ENCODE peak calls at places on chromosome 22, in ten cellular contexts. One of them, this sample, is unnamed.
A peak's percentile ranks its signal among the peaks of the same experiment; 100 is the strongest.

GRCh38 chr22:21589415-21589814 is 21.9 kb downstream of the UBE2L3 start:
- DNase-seq in activated naive CD4-positive, alpha-beta T cell treated with anti-CD3 and anti-CD28 coated beads, Interleukin-2, amount 10 ng/mL, durations not matched to agents 7 days and 5 days: no peak
- DNase-seq in fibroblast of lung: no peak
- DNase-seq in NCI-H1417: no peak
- DNase-seq in NCI-H748 treated with DMSO at 0.1 percent for 48 hours: no peak
- DNase-seq in RWPE2: no peak
- DNase-seq in AG08395: no peak
- DNase-seq in naive thymus-derived CD4-positive, alpha-beta T cell: no peak
- DNase-seq in NCI-H2081: no peak
- DNase-seq in cardiac muscle cell: no peak
- DNase-seq in this sample: no peak

GRCh38 chr22:40728731-40729189 is 49.5 kb downstream of the MCHR1 start:
- DNase-seq in activated naive CD4-positive, alpha-beta T cell treated with anti-CD3 and anti-CD28 coated beads, Interleukin-2, amount 10 ng/mL, durations not matched to agents 7 days and 5 days: peak; percentile 86
- DNase-seq in fibroblast of lung: peak; percentile 17
- DNase-seq in NCI-H1417: peak; percentile 88
- DNase-seq in NCI-H748 treated with DMSO at 0.1 percent for 48 hours: peak; percentile 22
- DNase-seq in RWPE2: no peak
- DNase-seq in AG08395: no peak
- DNase-seq in naive thymus-derived CD4-positive, alpha-beta T cell: peak; percentile 82
- DNase-seq in NCI-H2081: no peak
- DNase-seq in cardiac muscle cell: peak; percentile 79
- DNase-seq in this sample: no peak

GRCh38 chr22:36153756-36154155 is 6.8 kb downstream of the APOL3 start:
- DNase-seq in activated naive CD4-positive, alpha-beta T cell treated with anti-CD3 and anti-CD28 coated beads, Interleukin-2, amount 10 ng/mL, durations not matched to agents 7 days and 5 days: no peak
- DNase-seq in fibroblast of lung: no peak
- DNase-seq in NCI-H1417: no peak
- DNase-seq in NCI-H748 treated with DMSO at 0.1 percent for 48 hours: no peak
- DNase-seq in RWPE2: no peak
- DNase-seq in AG08395: no peak
- DNase-seq in naive thymus-derived CD4-positive, alpha-beta T cell: no peak
- DNase-seq in NCI-H2081: no peak
- DNase-seq in cardiac muscle cell: no peak
- DNase-seq in this sample: no peak

GRCh38 chr22:22871536-22872278 is 15.9 kb upstream of the IGLL5 start:
- DNase-seq in activated naive CD4-positive, alpha-beta T cell treated with anti-CD3 and anti-CD28 coated beads, Interleukin-2, amount 10 ng/mL, durations not matched to agents 7 days and 5 days: no peak
- DNase-seq in fibroblast of lung: no peak
- DNase-seq in NCI-H1417: no peak
- DNase-seq in NCI-H748 treated with DMSO at 0.1 percent for 48 hours: no peak
- DNase-seq in RWPE2: no peak
- DNase-seq in AG08395: no peak
- DNase-seq in naive thymus-derived CD4-positive, alpha-beta T cell: no peak
- DNase-seq in NCI-H2081: no peak
- DNase-seq in cardiac muscle cell: no peak
- DNase-seq in this sample: no peak

GRCh38 chr22:44842417-44842816 is 90.0 kb downstream of the ARHGAP8 start:
- DNase-seq in activated naive CD4-positive, alpha-beta T cell treated with anti-CD3 and anti-CD28 coated beads, Interleukin-2, amount 10 ng/mL, durations not matched to agents 7 days and 5 days: no peak
- DNase-seq in fibroblast of lung: no peak
- DNase-seq in NCI-H1417: no peak
- DNase-seq in NCI-H748 treated with DMSO at 0.1 percent for 48 hours: no peak
- DNase-seq in RWPE2: peak; percentile 27
- DNase-seq in AG08395: no peak
- DNase-seq in naive thymus-derived CD4-positive, alpha-beta T cell: no peak
- DNase-seq in NCI-H2081: no peak
- DNase-seq in cardiac muscle cell: no peak
- DNase-seq in this sample: no peak

GRCh38 chr22:39995346-39996252 is 845 bp downstream of the FAM83F start:
- DNase-seq in activated naive CD4-positive, alpha-beta T cell treated with anti-CD3 and anti-CD28 coated beads, Interleukin-2, amount 10 ng/mL, durations not matched to agents 7 days and 5 days: no peak
- DNase-seq in fibroblast of lung: no peak
- DNase-seq in NCI-H1417: no peak
- DNase-seq in NCI-H748 treated with DMSO at 0.1 percent for 48 hours: no peak
- DNase-seq in RWPE2: no peak
- DNase-seq in AG08395: no peak
- DNase-seq in naive thymus-derived CD4-positive, alpha-beta T cell: no peak
- DNase-seq in NCI-H2081: no peak
- DNase-seq in cardiac muscle cell: no peak
- DNase-seq in this sample: no peak

GRCh38 chr22:18000441-18001039 is 23.8 kb downstream of the MICAL3 start:
- DNase-seq in activated naive CD4-positive, alpha-beta T cell treated with anti-CD3 and anti-CD28 coated beads, Interleukin-2, amount 10 ng/mL, durations not matched to agents 7 days and 5 days: peak; percentile 30
- DNase-seq in fibroblast of lung: no peak
- DNase-seq in NCI-H1417: no peak
- DNase-seq in NCI-H748 treated with DMSO at 0.1 percent for 48 hours: no peak
- DNase-seq in RWPE2: no peak
- DNase-seq in AG08395: no peak
- DNase-seq in naive thymus-derived CD4-positive, alpha-beta T cell: peak; percentile 6
- DNase-seq in NCI-H2081: no peak
- DNase-seq in cardiac muscle cell: peak; percentile 46
- DNase-seq in this sample: no peak

GRCh38 chr22:46707827-46708570 is 30.1 kb downstream of the CERK start:
- DNase-seq in activated naive CD4-positive, alpha-beta T cell treated with anti-CD3 and anti-CD28 coated beads, Interleukin-2, amount 10 ng/mL, durations not matched to agents 7 days and 5 days: no peak
- DNase-seq in fibroblast of lung: no peak
- DNase-seq in NCI-H1417: no peak
- DNase-seq in NCI-H748 treated with DMSO at 0.1 percent for 48 hours: no peak
- DNase-seq in RWPE2: no peak
- DNase-seq in AG08395: no peak
- DNase-seq in naive thymus-derived CD4-positive, alpha-beta T cell: no peak
- DNase-seq in NCI-H2081: no peak
- DNase-seq in cardiac muscle cell: no peak
- DNase-seq in this sample: no peak

GRCh38 chr22:32066820-32067219 is 23.8 kb downstream of the SLC5A1 start:
- DNase-seq in activated naive CD4-positive, alpha-beta T cell treated with anti-CD3 and anti-CD28 coated beads, Interleukin-2, amount 10 ng/mL, durations not matched to agents 7 days and 5 days: no peak
- DNase-seq in fibroblast of lung: no peak
- DNase-seq in NCI-H1417: no peak
- DNase-seq in NCI-H748 treated with DMSO at 0.1 percent for 48 hours: no peak
- DNase-seq in RWPE2: no peak
- DNase-seq in AG08395: no peak
- DNase-seq in naive thymus-derived CD4-positive, alpha-beta T cell: no peak
- DNase-seq in NCI-H2081: no peak
- DNase-seq in cardiac muscle cell: peak; percentile 9
- DNase-seq in this sample: no peak

GRCh38 chr22:43276311-43276710 is 66.9 kb downstream of the SCUBE1 start:
- DNase-seq in activated naive CD4-positive, alpha-beta T cell treated with anti-CD3 and anti-CD28 coated beads, Interleukin-2, amount 10 ng/mL, durations not matched to agents 7 days and 5 days: no peak
- DNase-seq in fibroblast of lung: no peak
- DNase-seq in NCI-H1417: no peak
- DNase-seq in NCI-H748 treated with DMSO at 0.1 percent for 48 hours: no peak
- DNase-seq in RWPE2: no peak
- DNase-seq in AG08395: no peak
- DNase-seq in naive thymus-derived CD4-positive, alpha-beta T cell: no peak
- DNase-seq in NCI-H2081: no peak
- DNase-seq in cardiac muscle cell: no peak
- DNase-seq in this sample: no peak